ENCODE peak calls at places on chromosome 1, in six cellular contexts. One of them, this sample, is unnamed.

GRCh38 chr1:7104053-7104738 is 318.9 kb downstream of the CAMTA1 start:
- ATAC-seq in HepG2: no peak
- ATAC-seq in GM12878: no peak
- ATAC-seq in upper lobe of left lung: no peak
- ATAC-seq in A549: no peak
- ATAC-seq in K562: no peak
- ATAC-seq in this sample: no peak

GRCh38 chr1:43235451-43236121 is 34.2 kb upstream of the TMEM125 start:
- ATAC-seq in upper lobe of left lung: no peak
- ATAC-seq in GM12878: no peak
- ATAC-seq in K562: no peak
- ATAC-seq in A549: no peak
- ATAC-seq in HepG2: peak
- ATAC-seq in this sample: no peak

GRCh38 chr1:184686540-184686939 is 68.1 kb downstream of the EDEM3 start:
- ATAC-seq in K562: peak
- ATAC-seq in upper lobe of left lung: no peak
- ATAC-seq in GM12878: no peak
- ATAC-seq in HepG2: peak
- ATAC-seq in A549: no peak
- ATAC-seq in this sample: no peak

GRCh38 chr1:156767879-156768608 is 709 bp downstream of the PRCC start:
- ATAC-seq in GM12878: peak
- ATAC-seq in K562: no peak
- ATAC-seq in A549: peak
- ATAC-seq in upper lobe of left lung: peak
- ATAC-seq in HepG2: peak
- ATAC-seq in this sample: no peak

GRCh38 chr1:161492827-161493226 is 12.4 kb upstream of the FCGR2A start:
- ATAC-seq in GM12878: no peak
- ATAC-seq in A549: no peak
- ATAC-seq in upper lobe of left lung: no peak
- ATAC-seq in K562: no peak
- ATAC-seq in HepG2: no peak
- ATAC-seq in this sample: no peak

GRCh38 chr1:65844990-65845757 is 52.5 kb downstream of the PDE4B start:
- ATAC-seq in upper lobe of left lung: no peak
- ATAC-seq in K562: no peak
- ATAC-seq in A549: no peak
- ATAC-seq in GM12878: no peak
- ATAC-seq in HepG2: no peak
- ATAC-seq in this sample: no peak

GRCh38 chr1:101364370-101365120 is 127.7 kb downstream of the S1PR1 start:
- ATAC-seq in A549: no peak
- ATAC-seq in HepG2: no peak
- ATAC-seq in upper lobe of left lung: no peak
- ATAC-seq in K562: no peak
- ATAC-seq in GM12878: peak
- ATAC-seq in this sample: no peak

GRCh38 chr1:213947200-213947775 is 40.5 kb upstream of the PROX1 start:
- ATAC-seq in K562: no peak
- ATAC-seq in HepG2: no peak
- ATAC-seq in A549: no peak
- ATAC-seq in GM12878: no peak
- ATAC-seq in upper lobe of left lung: no peak
- ATAC-seq in this sample: no peak

GRCh38 chr1:178619523-178619922 is 105.5 kb upstream of the RALGPS2 start:
- ATAC-seq in A549: no peak
- ATAC-seq in HepG2: no peak
- ATAC-seq in K562: no peak
- ATAC-seq in GM12878: no peak
- ATAC-seq in upper lobe of left lung: no peak
- ATAC-seq in this sample: no peak

GRCh38 chr1:217088521-217089221 is 365.4 kb upstream of the ESRRG start:
- ATAC-seq in upper lobe of left lung: no peak
- ATAC-seq in GM12878: no peak
- ATAC-seq in K562: no peak
- ATAC-seq in HepG2: no peak
- ATAC-seq in A549: peak
- ATAC-seq in this sample: no peak

GRCh38 chr1:164660415-164661174 is 101.6 kb downstream of the PBX1 start:
- ATAC-seq in K562: no peak
- ATAC-seq in upper lobe of left lung: peak
- ATAC-seq in A549: peak
- ATAC-seq in HepG2: no peak
- ATAC-seq in GM12878: peak
- ATAC-seq in this sample: no peak

GRCh38 chr1:66366618-66367017 is 167.3 kb upstream of the SGIP1 start:
- ATAC-seq in K562: no peak
- ATAC-seq in A549: no peak
- ATAC-seq in upper lobe of left lung: no peak
- ATAC-seq in GM12878: no peak
- ATAC-seq in HepG2: no peak
- ATAC-seq in this sample: no peak

GRCh38 chr1:237093706-237094105 is 51.7 kb downstream of the RYR2 start:
- ATAC-seq in HepG2: no peak
- ATAC-seq in upper lobe of left lung: no peak
- ATAC-seq in GM12878: no peak
- ATAC-seq in K562: no peak
- ATAC-seq in A549: no peak
- ATAC-seq in this sample: no peak

GRCh38 chr1:151371340-151371739 is 1.2 kb downstream of the SELENBP1 start:
- ATAC-seq in GM12878: no peak
- ATAC-seq in upper lobe of left lung: peak
- ATAC-seq in K562: no peak
- ATAC-seq in A549: peak
- ATAC-seq in HepG2: no peak
- ATAC-seq in this sample: peak

GRCh38 chr1:85465791-85466134 is 804 bp upstream of the DDAH1 start:
- ATAC-seq in K562: no peak
- ATAC-seq in HepG2: no peak
- ATAC-seq in A549: no peak
- ATAC-seq in upper lobe of left lung: no peak
- ATAC-seq in GM12878: no peak
- ATAC-seq in this sample: no peak
- H3K4me3 ChIP-seq in K562: no peak
- H3K4me3 ChIP-seq in HepG2: peak
- H3K4me3 ChIP-seq in A549: peak
- H3K4me3 ChIP-seq in upper lobe of left lung: no peak
- H3K4me3 ChIP-seq in GM12878: no peak
- H3K4me3 ChIP-seq in this sample: peak

DNA sequence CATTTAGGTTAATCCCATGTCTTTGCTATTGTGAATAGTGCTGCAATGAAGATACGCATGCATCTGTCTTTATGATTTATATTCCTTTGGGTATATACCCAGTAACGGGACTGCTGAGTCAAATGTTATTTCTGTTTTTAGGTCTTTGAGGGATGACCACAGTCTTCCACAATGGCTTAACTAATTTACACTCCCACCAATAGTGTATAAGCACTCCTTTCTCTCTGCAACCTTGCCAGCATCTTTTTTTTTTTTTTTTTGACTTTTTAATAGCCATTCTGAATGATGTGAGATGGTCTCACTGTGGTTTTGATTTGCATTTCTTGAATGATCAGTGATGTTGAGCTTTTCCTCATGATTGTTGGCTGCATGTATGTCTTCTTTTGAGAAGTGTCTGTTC is 33.5 kb downstream of the ASH1L start:
- ATAC-seq in A549: no peak
- ATAC-seq in GM12878: peak
- ATAC-seq in upper lobe of left lung: no peak
- ATAC-seq in K562: no peak
- ATAC-seq in HepG2: no peak
- ATAC-seq in this sample: no peak
- TF ChIP-seq EP300 in A549: no peak
- TF ChIP-seq EP300 in GM12878: no peak
- TF ChIP-seq EP300 in upper lobe of left lung: no peak
- TF ChIP-seq EP300 in K562: no peak
- TF ChIP-seq EP300 in HepG2: no peak
- TF ChIP-seq EP300 in this sample: no peak

GRCh38 chr1:8529901-8530300 is 212.0 kb downstream of the SLC45A1 start:
- ATAC-seq in K562: no peak
- ATAC-seq in upper lobe of left lung: no peak
- ATAC-seq in HepG2: no peak
- ATAC-seq in A549: no peak
- ATAC-seq in GM12878: no peak
- ATAC-seq in this sample: no peak

GRCh38 chr1:8523641-8524206 is 205.8 kb downstream of the SLC45A1 start:
- ATAC-seq in K562: no peak
- ATAC-seq in upper lobe of left lung: no peak
- ATAC-seq in HepG2: no peak
- ATAC-seq in GM12878: peak
- ATAC-seq in A549: no peak
- ATAC-seq in this sample: no peak

GRCh38 chr1:8525291-8526275 is 207.7 kb downstream of the SLC45A1 start:
- ATAC-seq in A549: peak
- ATAC-seq in HepG2: peak
- ATAC-seq in K562: peak
- ATAC-seq in upper lobe of left lung: peak
- ATAC-seq in GM12878: peak
- ATAC-seq in this sample: peak

GRCh38 chr1:8520483-8520966 is 202.6 kb downstream of the SLC45A1 start:
- ATAC-seq in A549: no peak
- ATAC-seq in GM12878: no peak
- ATAC-seq in K562: peak
- ATAC-seq in HepG2: no peak
- ATAC-seq in upper lobe of left lung: no peak
- ATAC-seq in this sample: no peak

GRCh38 chr1:8524637-8525157 is 206.8 kb downstream of the SLC45A1 start:
- ATAC-seq in K562: no peak
- ATAC-seq in upper lobe of left lung: no peak
- ATAC-seq in HepG2: no peak
- ATAC-seq in GM12878: peak
- ATAC-seq in A549: no peak
- ATAC-seq in this sample: no peak
- H3K4me3 ChIP-seq in K562: no peak
- H3K4me3 ChIP-seq in upper lobe of left lung: peak
- H3K4me3 ChIP-seq in HepG2: no peak
- H3K4me3 ChIP-seq in GM12878: peak
- H3K4me3 ChIP-seq in A549: no peak
- H3K4me3 ChIP-seq in this sample: peak

GRCh38 chr1:239955431-239955830 is 136.3 kb upstream of the FMN2 start:
- ATAC-seq in upper lobe of left lung: no peak
- ATAC-seq in K562: no peak
- ATAC-seq in GM12878: no peak
- ATAC-seq in A549: no peak
- ATAC-seq in HepG2: no peak
- ATAC-seq in this sample: no peak

GRCh38 chr1:239954836-239955235 is 136.8 kb upstream of the FMN2 start:
- ATAC-seq in HepG2: no peak
- ATAC-seq in GM12878: no peak
- ATAC-seq in upper lobe of left lung: no peak
- ATAC-seq in K562: no peak
- ATAC-seq in A549: no peak
- ATAC-seq in this sample: no peak

GRCh38 chr1:239958063-239958462 is 133.6 kb upstream of the FMN2 start:
- ATAC-seq in upper lobe of left lung: no peak
- ATAC-seq in HepG2: no peak
- ATAC-seq in GM12878: no peak
- ATAC-seq in K562: no peak
- ATAC-seq in A549: no peak
- ATAC-seq in this sample: no peak

GRCh38 chr1:239952348-239953307 is 139.1 kb upstream of the FMN2 start:
- ATAC-seq in GM12878: peak
- ATAC-seq in HepG2: peak
- ATAC-seq in A549: peak
- ATAC-seq in K562: peak
- ATAC-seq in upper lobe of left lung: no peak
- ATAC-seq in this sample: no peak

DNA sequence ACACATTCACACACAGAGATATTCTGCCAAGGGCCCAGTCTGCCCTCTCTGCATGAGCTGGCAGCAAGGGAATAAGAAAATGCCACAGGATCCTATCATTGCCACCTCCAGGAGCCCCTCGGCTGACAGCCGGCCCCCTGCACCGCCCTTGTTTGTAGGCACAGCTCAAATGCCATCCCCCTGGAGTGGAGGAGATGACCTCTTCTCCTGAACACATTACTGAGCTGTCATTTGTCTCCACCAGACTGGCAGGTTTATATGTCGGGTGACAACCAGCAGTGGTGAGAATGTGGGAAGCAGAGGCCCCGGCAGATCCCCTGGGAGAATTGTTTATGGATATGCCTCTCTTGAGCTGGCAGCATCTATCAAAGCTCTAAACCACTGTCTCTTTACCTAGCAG is 135.5 kb upstream of the FMN2 start:
- ATAC-seq in K562: no peak
- ATAC-seq in upper lobe of left lung: no peak
- ATAC-seq in GM12878: no peak
- ATAC-seq in HepG2: no peak
- ATAC-seq in A549: no peak
- ATAC-seq in this sample: no peak
- TF ChIP-seq EP300 in K562: no peak
- TF ChIP-seq EP300 in upper lobe of left lung: no peak
- TF ChIP-seq EP300 in GM12878: no peak
- TF ChIP-seq EP300 in HepG2: no peak
- TF ChIP-seq EP300 in A549: no peak
- TF ChIP-seq EP300 in this sample: no peak

GRCh38 chr1:23594149-23594917 is 35.0 kb upstream of the ID3 start:
- ATAC-seq in HepG2: no peak
- ATAC-seq in GM12878: no peak
- ATAC-seq in K562: no peak
- ATAC-seq in upper lobe of left lung: no peak
- ATAC-seq in A549: no peak
- ATAC-seq in this sample: no peak

GRCh38 chr1:23596382-23597358 is 37.4 kb upstream of the ID3 start:
- ATAC-seq in K562: peak
- ATAC-seq in HepG2: no peak
- ATAC-seq in upper lobe of left lung: no peak
- ATAC-seq in GM12878: no peak
- ATAC-seq in A549: no peak
- ATAC-seq in this sample: no peak

GRCh38 chr1:23593556-23594148 is 34.4 kb upstream of the ID3 start:
- ATAC-seq in GM12878: peak
- ATAC-seq in K562: no peak
- ATAC-seq in HepG2: no peak
- ATAC-seq in upper lobe of left lung: no peak
- ATAC-seq in A549: peak
- ATAC-seq in this sample: no peak

GRCh38 chr1:23593042-23593521 is 33.8 kb upstream of the ID3 start:
- ATAC-seq in A549: no peak
- ATAC-seq in K562: no peak
- ATAC-seq in HepG2: no peak
- ATAC-seq in GM12878: no peak
- ATAC-seq in upper lobe of left lung: no peak
- ATAC-seq in this sample: no peak

DNA sequence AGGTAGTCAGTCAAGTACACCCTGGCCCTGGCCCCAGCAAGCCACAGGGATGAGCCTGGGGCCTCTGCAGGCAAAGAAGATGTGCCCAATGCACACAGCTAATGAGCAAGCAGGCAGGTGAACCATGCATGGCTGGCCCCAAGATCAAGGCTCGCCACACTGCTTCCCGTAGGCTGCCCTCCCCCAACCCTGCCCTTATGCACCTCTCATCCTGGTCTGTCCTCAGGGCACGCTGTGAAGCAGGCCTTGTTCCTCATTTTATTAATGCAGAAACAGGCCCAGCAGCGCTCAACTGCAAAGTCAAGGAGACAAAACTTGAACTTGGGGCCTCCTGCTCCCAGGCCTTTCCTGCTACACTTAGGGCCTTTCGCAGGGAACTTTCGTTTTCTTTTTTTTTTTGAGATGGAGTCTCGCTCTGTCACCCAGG is 35.6 kb upstream of the ID3 start:
- ATAC-seq in HepG2: peak
- ATAC-seq in K562: no peak
- ATAC-seq in GM12878: peak
- ATAC-seq in A549: no peak
- ATAC-seq in upper lobe of left lung: no peak
- ATAC-seq in this sample: no peak
- H3K4me3 ChIP-seq in HepG2: peak
- H3K4me3 ChIP-seq in K562: no peak
- H3K4me3 ChIP-seq in GM12878: peak
- H3K4me3 ChIP-seq in A549: no peak
- H3K4me3 ChIP-seq in upper lobe of left lung: no peak
- H3K4me3 ChIP-seq in this sample: no peak